ENCODE peak calls at places on chromosomes 3 and 15, in ten cellular contexts. Y is nephron progenitor cell, F is heart left ventricle, R is fibroblast of lung, E is astrocyte of the spinal cord, I is GM20000, S is endothelial cell of umbilical vein, D is HFF-Myc, U is right atrium auricular region, A is PC-3. L is an unnamed sample.

GRCh38 chr3:41202834-41203345 is 3.6 kb downstream of the CTNNB1 start:
- DNase-seq in Y (no peak), F (no peak), R (peak), E (peak), I (peak), S (peak), D (no peak), U (no peak), A (peak), L (no peak)

GRCh38 chr3:13161021-13161759 is 88.0 kb upstream of the IQSEC1 start:
- DNase-seq in Y (no peak), F (no peak), R (no peak), E (no peak), I (no peak), S (no peak), D (no peak), U (no peak), A (no peak), L (no peak)

GRCh38 chr3:13841826-13842225 is 38.0 kb downstream of the WNT7A start:
- DNase-seq in Y (no peak), F (no peak), R (no peak), E (no peak), I (no peak), S (no peak), D (no peak), U (no peak), A (no peak), L (no peak)

GRCh38 chr3:120682095-120682681 is at the start of gene HGD:
- DNase-seq in Y (no peak), F (no peak), R (no peak), E (no peak), I (no peak), S (no peak), D (no peak), U (no peak), A (peak), L (no peak)

GRCh38 chr3:56347219-56347871 is 120.9 kb downstream of the ERC2 start:
- DNase-seq in Y (peak), F (no peak), R (no peak), E (no peak), I (peak), S (peak), D (no peak), U (no peak), A (peak), L (peak)

GRCh38 chr15:86398986-86399677 is 319.5 kb downstream of the AGBL1 start:
- DNase-seq in Y (no peak), F (no peak), R (no peak), E (no peak), I (no peak), S (no peak), D (no peak), U (no peak), A (no peak), L (no peak)

GRCh38 chr3:188979669-188980311 is 192.0 kb upstream of the TPRG1 start:
- DNase-seq in Y (peak), F (no peak), R (peak), E (no peak), I (no peak), S (no peak), D (no peak), U (no peak), A (no peak), L (no peak)

GRCh38 chr15:91896656-91897055 is 43.1 kb downstream of the SLCO3A1 start:
- DNase-seq in Y (no peak), F (no peak), R (no peak), E (no peak), I (no peak), S (no peak), D (no peak), U (no peak), A (no peak), L (no peak)

GRCh38 chr3:41196499-41197410 is 2.5 kb upstream of the CTNNB1 start:
- DNase-seq in Y (no peak), F (no peak), R (no peak), E (no peak), I (no peak), S (no peak), D (no peak), U (no peak), A (no peak), L (no peak)

GRCh38 chr3:76873509-76874242 is 166.2 kb upstream of the ROBO2 start:
- DNase-seq in Y (no peak), F (no peak), R (no peak), E (no peak), I (no peak), S (no peak), D (no peak), U (no peak), A (no peak), L (no peak)

GRCh38 chr3:104291878-104292277 is 1074.8 kb upstream of the ALCAM start:
- DNase-seq in Y (no peak), F (no peak), R (peak), E (peak), I (no peak), S (no peak), D (no peak), U (no peak), A (no peak), L (no peak)

GRCh38 chr3:16322189-16322588 is 57.2 kb downstream of the OXNAD1 start:
- DNase-seq in Y (no peak), F (no peak), R (no peak), E (no peak), I (no peak), S (no peak), D (no peak), U (no peak), A (no peak), L (no peak)

GRCh38 chr15:31843426-31844055 is 186.8 kb upstream of the CHRNA7 start:
- DNase-seq in Y (no peak), F (no peak), R (no peak), E (no peak), I (no peak), S (no peak), D (no peak), U (no peak), A (no peak), L (no peak)

GRCh38 chr3:98817546-98817945 is 54.4 kb downstream of the ST3GAL6 start:
- DNase-seq in Y (no peak), F (no peak), R (peak), E (peak), I (peak), S (peak), D (peak), U (no peak), A (peak), L (no peak)

GRCh38 chr15:38817427-38818155 is 253.0 kb upstream of the RASGRP1 start:
- DNase-seq in Y (peak), F (peak), R (peak), E (peak), I (peak), S (peak), D (peak), U (peak), A (peak), L (peak)

GRCh38 chr3:10351013-10351735 is 30.3 kb upstream of the SEC13 start:
- DNase-seq in Y (no peak), F (peak), R (no peak), E (no peak), I (no peak), S (no peak), D (no peak), U (no peak), A (no peak), L (no peak)

GRCh38 chr3:59101091-59101738 is 51.4 kb upstream of the CFAP20DC start:
- DNase-seq in Y (no peak), F (no peak), R (no peak), E (peak), I (no peak), S (no peak), D (no peak), U (no peak), A (peak), L (no peak)

GRCh38 chr15:101006931-101007687 is 88.0 kb downstream of the LRRK1 start:
- DNase-seq in Y (peak), F (peak), R (peak), E (peak), I (peak), S (peak), D (peak), U (peak), A (peak), L (peak)

GRCh38 chr3:188223936-188224335 is 70.0 kb downstream of the LPP start:
- DNase-seq in Y (no peak), F (no peak), R (no peak), E (no peak), I (no peak), S (no peak), D (no peak), U (no peak), A (no peak), L (no peak)

DNA sequence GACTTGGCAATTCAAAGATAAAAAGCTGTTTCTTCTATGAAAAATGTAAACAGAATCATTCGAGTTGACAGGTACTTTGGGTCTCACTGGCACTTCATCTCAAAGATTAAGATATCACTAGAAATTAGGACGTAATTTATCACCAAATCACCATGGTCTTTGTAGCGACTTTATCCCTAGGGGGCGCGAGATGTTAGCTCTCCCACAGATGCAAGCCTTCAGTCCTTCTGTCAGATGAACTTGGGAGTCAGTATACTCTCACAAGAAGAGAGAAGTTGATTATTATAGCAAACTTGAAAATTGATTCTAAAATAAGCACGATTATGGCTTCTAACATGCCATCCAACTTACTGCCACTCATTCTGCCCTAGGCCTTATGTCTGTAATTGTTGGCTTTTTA is 150.3 kb downstream of the ALCAM start:
- DNase-seq in Y (peak), F (no peak), R (peak), E (no peak), I (no peak), S (no peak), D (no peak), U (no peak), A (no peak), L (no peak)
- TF ChIP-seq CTCF in Y (peak), F (no peak), R (peak), E (peak), I (no peak), S (no peak), D (no peak), U (peak), A (peak), L (peak)

DNA sequence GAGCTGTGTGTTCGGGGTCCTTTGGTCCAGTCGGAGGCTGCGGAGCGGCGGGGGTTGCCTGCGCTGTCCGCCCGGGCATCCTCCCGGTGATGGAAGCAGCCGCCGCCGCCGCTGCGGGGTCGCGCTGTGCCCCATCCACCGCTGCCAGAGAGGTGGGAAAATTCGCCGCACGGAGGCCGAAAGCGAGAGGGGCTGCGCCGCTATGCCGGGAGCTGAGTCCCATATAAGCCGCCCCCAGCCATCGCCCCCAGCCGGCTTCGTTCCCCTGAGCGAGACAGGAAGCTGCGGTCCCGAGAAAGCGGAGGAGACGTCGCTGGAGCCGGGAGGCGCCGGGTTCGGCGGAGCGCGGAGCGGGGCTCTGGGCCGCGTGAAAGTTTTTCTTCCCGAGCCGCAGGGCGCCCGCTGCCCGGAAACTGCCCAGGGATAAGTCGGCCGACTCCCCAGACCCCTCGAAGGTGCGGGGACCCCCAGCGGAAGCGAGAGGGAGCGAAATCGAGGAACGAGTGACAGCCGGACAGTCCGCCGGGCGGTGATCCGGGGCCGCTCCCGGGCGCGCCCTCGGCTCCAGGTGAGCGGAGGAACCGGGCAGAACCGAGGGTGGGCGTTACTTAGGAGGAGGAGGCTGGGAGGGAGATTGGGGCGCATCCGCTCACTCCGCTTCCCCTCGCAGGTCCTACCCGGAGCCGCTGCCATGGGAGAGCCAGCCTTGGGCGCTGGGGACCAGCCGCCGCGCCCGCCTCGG is 574 bp downstream of the CHST2 start:
- DNase-seq in Y (peak), F (peak), R (peak), E (peak), I (peak), S (peak), D (no peak), U (no peak), A (no peak), L (peak)
- TF ChIP-seq CTCF in Y (no peak), F (no peak), R (no peak), E (peak), I (no peak), S (no peak), D (no peak), U (no peak), A (no peak), L (no peak)

GRCh38 chr3:9224490-9224889 is 25.0 kb downstream of the SRGAP3 start:
- DNase-seq in Y (no peak), F (no peak), R (no peak), E (no peak), I (peak), S (no peak), D (no peak), U (no peak), A (peak), L (no peak)
- TF ChIP-seq CTCF in Y (no peak), F (no peak), R (no peak), E (no peak), I (no peak), S (no peak), D (no peak), U (no peak), A (peak), L (no peak)

GRCh38 chr3:54827056-54827687 is 100.7 kb downstream of the LRTM1 start:
- DNase-seq in Y (no peak), F (no peak), R (no peak), E (no peak), I (no peak), S (no peak), D (no peak), U (no peak), A (no peak), L (no peak)

GRCh38 chr3:54827766-54828165 is 100.1 kb downstream of the LRTM1 start:
- DNase-seq in Y (no peak), F (no peak), R (no peak), E (no peak), I (no peak), S (no peak), D (no peak), U (no peak), A (no peak), L (no peak)

GRCh38 chr3:54826255-54826691 is 101.6 kb downstream of the LRTM1 start:
- DNase-seq in Y (no peak), F (no peak), R (peak), E (peak), I (no peak), S (no peak), D (no peak), U (no peak), A (no peak), L (no peak)

GRCh38 chr3:54831091-54831490 is 96.8 kb downstream of the LRTM1 start:
- DNase-seq in Y (no peak), F (no peak), R (no peak), E (no peak), I (no peak), S (no peak), D (no peak), U (no peak), A (no peak), L (no peak)

DNA sequence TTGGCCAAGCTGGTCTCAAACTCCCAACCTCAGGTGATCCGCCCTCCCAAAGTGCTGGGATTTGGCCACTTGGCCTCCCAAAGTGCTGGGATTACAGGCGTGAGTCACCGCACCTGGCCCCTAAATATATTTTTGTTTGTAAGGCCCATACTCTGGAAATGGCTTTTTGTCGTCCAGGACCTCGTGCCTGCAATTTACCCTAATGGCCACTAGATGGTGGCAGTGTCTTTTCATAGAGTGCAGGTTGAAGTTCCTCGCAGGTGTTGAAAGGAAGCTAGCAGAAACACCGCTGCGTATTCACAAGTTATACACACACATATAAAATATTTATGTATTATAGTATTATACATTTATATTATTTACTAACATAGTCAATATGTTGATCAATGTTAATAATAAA is 97.2 kb downstream of the LRTM1 start:
- DNase-seq in Y (peak), F (no peak), R (peak), E (peak), I (peak), S (no peak), D (no peak), U (no peak), A (peak), L (peak)
- TF ChIP-seq CTCF in Y (peak), F (peak), R (peak), E (peak), I (peak), S (peak), D (peak), U (peak), A (peak), L (peak)

GRCh38 chr3:126961191-126961790 is 21.6 kb upstream of the PLXNA1 start:
- DNase-seq in Y (no peak), F (peak), R (peak), E (peak), I (peak), S (no peak), D (no peak), U (peak), A (peak), L (no peak)

GRCh38 chr3:126959921-126960603 is 22.9 kb upstream of the PLXNA1 start:
- DNase-seq in Y (no peak), F (no peak), R (peak), E (peak), I (no peak), S (peak), D (no peak), U (no peak), A (peak), L (no peak)

GRCh38 chr3:126961791-126962461 is 21.0 kb upstream of the PLXNA1 start:
- DNase-seq in Y (no peak), F (peak), R (no peak), E (no peak), I (no peak), S (no peak), D (no peak), U (no peak), A (no peak), L (no peak)

GRCh38 chr3:126959144-126959920 is 23.6 kb upstream of the PLXNA1 start:
- DNase-seq in Y (no peak), F (no peak), R (no peak), E (no peak), I (no peak), S (no peak), D (no peak), U (no peak), A (no peak), L (no peak)

DNA sequence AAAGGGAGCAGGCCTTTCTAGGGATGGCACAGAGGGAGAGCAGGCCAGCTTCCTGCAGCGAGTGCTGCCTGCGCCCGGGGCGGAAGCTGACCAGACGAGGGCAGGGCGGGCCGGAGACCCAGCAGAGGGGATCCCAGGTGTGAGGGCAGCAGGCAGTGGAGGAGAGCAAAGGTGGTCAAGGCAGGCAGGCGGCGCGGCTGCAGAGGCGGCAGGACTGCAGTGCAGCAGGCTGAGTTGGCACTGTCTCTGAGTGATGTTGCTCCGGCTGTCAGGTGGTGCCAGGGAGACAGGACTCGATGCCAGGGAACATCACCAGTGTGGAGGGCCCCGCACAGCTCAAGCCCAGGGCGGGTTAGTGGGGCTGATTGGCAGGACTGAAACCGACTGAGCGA is 22.3 kb upstream of the PLXNA1 start:
- DNase-seq in Y (no peak), F (peak), R (no peak), E (no peak), I (no peak), S (no peak), D (no peak), U (no peak), A (no peak), L (no peak)
- TF ChIP-seq CTCF in Y (no peak), F (no peak), R (no peak), E (no peak), I (no peak), S (no peak), D (no peak), U (no peak), A (peak), L (peak)

GRCh38 chr15:41810651-41811431 is 17.1 kb upstream of the JMJD7 start:
- DNase-seq in Y (no peak), F (no peak), R (no peak), E (no peak), I (no peak), S (no peak), D (no peak), U (no peak), A (no peak), L (no peak)
- TF ChIP-seq CTCF in Y (no peak), F (no peak), R (no peak), E (no peak), I (no peak), S (no peak), D (no peak), U (no peak), A (no peak), L (no peak)

GRCh38 chr3:156816794-156817741 is 9.1 kb upstream of the LEKR1 start:
- DNase-seq in Y (peak), F (peak), R (peak), E (peak), I (peak), S (peak), D (peak), U (peak), A (peak), L (peak)
- TF ChIP-seq CTCF in Y (no peak), F (no peak), R (no peak), E (peak), I (no peak), S (no peak), D (no peak), U (peak), A (peak), L (no peak)